ENCODE peak calls at places on chromosomes 1 and 21, in nine cellular contexts. One of them, this sample, is unnamed.

GRCh38 chr21:41222247-41223068 is 54.5 kb downstream of the BACE2 start:
- DNase-seq in keratinocyte: no peak
- DNase-seq in sigmoid colon: no peak
- DNase-seq in cardiac fibroblast: no peak
- DNase-seq in HFF-Myc: no peak
- DNase-seq in mucosa of descending colon: no peak
- DNase-seq in epithelial cell of esophagus: no peak
- DNase-seq in choroid plexus epithelial cell: no peak
- DNase-seq in body of pancreas: no peak
- DNase-seq in this sample: no peak

GRCh38 chr1:216388558-216388957 is 34.7 kb downstream of the USH2A start:
- DNase-seq in keratinocyte: no peak
- DNase-seq in sigmoid colon: no peak
- DNase-seq in cardiac fibroblast: no peak
- DNase-seq in HFF-Myc: no peak
- DNase-seq in mucosa of descending colon: no peak
- DNase-seq in epithelial cell of esophagus: no peak
- DNase-seq in choroid plexus epithelial cell: peak; percentile 2
- DNase-seq in body of pancreas: no peak
- DNase-seq in this sample: no peak

GRCh38 chr21:29904359-29905282 is 35.2 kb downstream of the GRIK1 start:
- DNase-seq in keratinocyte: no peak
- DNase-seq in sigmoid colon: no peak
- DNase-seq in cardiac fibroblast: peak; percentile 79
- DNase-seq in HFF-Myc: no peak
- DNase-seq in mucosa of descending colon: no peak
- DNase-seq in epithelial cell of esophagus: peak; percentile 69
- DNase-seq in choroid plexus epithelial cell: peak; percentile 72
- DNase-seq in body of pancreas: no peak
- DNase-seq in this sample: no peak

GRCh38 chr21:24896735-24897124 is 710.6 kb downstream of the MRPL39 start:
- DNase-seq in keratinocyte: no peak
- DNase-seq in sigmoid colon: no peak
- DNase-seq in cardiac fibroblast: no peak
- DNase-seq in HFF-Myc: no peak
- DNase-seq in mucosa of descending colon: no peak
- DNase-seq in epithelial cell of esophagus: no peak
- DNase-seq in choroid plexus epithelial cell: no peak
- DNase-seq in body of pancreas: no peak
- DNase-seq in this sample: no peak

GRCh38 chr1:108572182-108572581 is 12.3 kb downstream of the EEIG2 start:
- DNase-seq in keratinocyte: no peak
- DNase-seq in sigmoid colon: no peak
- DNase-seq in cardiac fibroblast: no peak
- DNase-seq in HFF-Myc: no peak
- DNase-seq in mucosa of descending colon: no peak
- DNase-seq in epithelial cell of esophagus: no peak
- DNase-seq in choroid plexus epithelial cell: no peak
- DNase-seq in body of pancreas: no peak
- DNase-seq in this sample: no peak

GRCh38 chr21:34363733-34364132 is at the start of gene KCNE2:
- DNase-seq in keratinocyte: no peak
- DNase-seq in sigmoid colon: no peak
- DNase-seq in cardiac fibroblast: no peak
- DNase-seq in HFF-Myc: no peak
- DNase-seq in mucosa of descending colon: peak; percentile 46
- DNase-seq in epithelial cell of esophagus: peak; percentile 10
- DNase-seq in choroid plexus epithelial cell: no peak
- DNase-seq in body of pancreas: no peak
- DNase-seq in this sample: no peak

GRCh38 chr21:37796011-37796410 is 120.2 kb downstream of the KCNJ6 start:
- DNase-seq in keratinocyte: no peak
- DNase-seq in sigmoid colon: no peak
- DNase-seq in cardiac fibroblast: no peak
- DNase-seq in HFF-Myc: no peak
- DNase-seq in mucosa of descending colon: no peak
- DNase-seq in epithelial cell of esophagus: no peak
- DNase-seq in choroid plexus epithelial cell: no peak
- DNase-seq in body of pancreas: no peak
- DNase-seq in this sample: no peak

GRCh38 chr1:34547043-34547674 is 207.7 kb upstream of the GJB5 start:
- DNase-seq in keratinocyte: no peak
- DNase-seq in sigmoid colon: no peak
- DNase-seq in cardiac fibroblast: no peak
- DNase-seq in HFF-Myc: no peak
- DNase-seq in mucosa of descending colon: no peak
- DNase-seq in epithelial cell of esophagus: peak; percentile 36
- DNase-seq in choroid plexus epithelial cell: peak; percentile 2
- DNase-seq in body of pancreas: no peak
- DNase-seq in this sample: no peak

GRCh38 chr21:25708467-25709065 is 26.1 kb downstream of the ATP5PF start:
- DNase-seq in keratinocyte: no peak
- DNase-seq in sigmoid colon: no peak
- DNase-seq in cardiac fibroblast: peak; percentile 67
- DNase-seq in HFF-Myc: peak; percentile 14
- DNase-seq in mucosa of descending colon: no peak
- DNase-seq in epithelial cell of esophagus: peak; percentile 60
- DNase-seq in choroid plexus epithelial cell: peak; percentile 71
- DNase-seq in body of pancreas: no peak
- DNase-seq in this sample: no peak

GRCh38 chr1:117812868-117813511 is 116.4 kb downstream of the GDAP2 start:
- DNase-seq in keratinocyte: no peak
- DNase-seq in sigmoid colon: no peak
- DNase-seq in cardiac fibroblast: no peak
- DNase-seq in HFF-Myc: no peak
- DNase-seq in mucosa of descending colon: no peak
- DNase-seq in epithelial cell of esophagus: no peak
- DNase-seq in choroid plexus epithelial cell: peak; percentile 74
- DNase-seq in body of pancreas: no peak
- DNase-seq in this sample: peak; percentile 46

GRCh38 chr1:221687731-221688487 is 54.0 kb downstream of the DUSP10 start:
- DNase-seq in keratinocyte: no peak
- DNase-seq in sigmoid colon: no peak
- DNase-seq in cardiac fibroblast: no peak
- DNase-seq in HFF-Myc: no peak
- DNase-seq in mucosa of descending colon: no peak
- DNase-seq in epithelial cell of esophagus: no peak
- DNase-seq in choroid plexus epithelial cell: no peak
- DNase-seq in body of pancreas: no peak
- DNase-seq in this sample: no peak

GRCh38 chr1:59593798-59594790 is 220.7 kb upstream of the HOOK1 start:
- DNase-seq in keratinocyte: no peak
- DNase-seq in sigmoid colon: no peak
- DNase-seq in cardiac fibroblast: no peak
- DNase-seq in HFF-Myc: no peak
- DNase-seq in mucosa of descending colon: peak; percentile 35
- DNase-seq in epithelial cell of esophagus: no peak
- DNase-seq in choroid plexus epithelial cell: no peak
- DNase-seq in body of pancreas: no peak
- DNase-seq in this sample: no peak

GRCh38 chr1:175254190-175254589 is 61.6 kb upstream of the KIAA0040 start:
- DNase-seq in keratinocyte: no peak
- DNase-seq in sigmoid colon: no peak
- DNase-seq in cardiac fibroblast: no peak
- DNase-seq in HFF-Myc: no peak
- DNase-seq in mucosa of descending colon: no peak
- DNase-seq in epithelial cell of esophagus: no peak
- DNase-seq in choroid plexus epithelial cell: no peak
- DNase-seq in body of pancreas: no peak
- DNase-seq in this sample: no peak

GRCh38 chr1:245319161-245319560 is 164.4 kb downstream of the KIF26B start:
- DNase-seq in keratinocyte: no peak
- DNase-seq in sigmoid colon: no peak
- DNase-seq in cardiac fibroblast: no peak
- DNase-seq in HFF-Myc: no peak
- DNase-seq in mucosa of descending colon: no peak
- DNase-seq in epithelial cell of esophagus: no peak
- DNase-seq in choroid plexus epithelial cell: no peak
- DNase-seq in body of pancreas: no peak
- DNase-seq in this sample: no peak

DNA sequence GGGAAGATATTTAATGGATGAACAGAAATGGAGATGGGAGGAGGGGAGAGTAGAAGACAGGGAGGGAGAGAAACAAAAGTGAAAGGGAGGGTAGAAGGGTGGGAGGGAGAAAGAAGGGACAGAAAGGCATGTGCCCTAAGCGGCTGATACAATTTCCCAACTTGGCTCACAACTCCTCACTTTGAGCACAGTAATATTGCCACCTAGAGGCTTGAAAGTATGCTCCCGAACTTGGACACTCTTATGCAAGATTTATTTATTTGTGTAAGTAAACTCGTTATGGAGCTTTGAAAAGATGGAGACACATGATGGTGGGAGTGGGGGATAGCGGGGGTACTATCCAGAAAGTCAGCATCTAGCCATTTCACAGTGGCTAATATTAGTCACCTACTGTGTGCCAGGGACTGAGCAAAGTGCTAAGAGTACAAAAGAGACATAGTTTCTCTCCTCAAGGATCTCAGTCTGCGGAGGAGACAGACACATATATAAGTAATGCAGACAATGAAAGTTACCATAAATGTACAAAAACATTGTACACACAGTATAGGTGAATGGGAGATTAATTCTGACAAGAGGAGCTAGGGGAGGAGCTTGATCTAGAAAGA is 189.7 kb downstream of the SEC16B start:
- DNase-seq in keratinocyte: no peak
- DNase-seq in sigmoid colon: no peak
- DNase-seq in cardiac fibroblast: peak; percentile 79
- DNase-seq in HFF-Myc: peak; percentile 15
- DNase-seq in mucosa of descending colon: no peak
- DNase-seq in epithelial cell of esophagus: peak; percentile 77
- DNase-seq in choroid plexus epithelial cell: peak; percentile 82
- DNase-seq in body of pancreas: no peak
- DNase-seq in this sample: no peak
- TF ChIP-seq CTCF in keratinocyte: peak; percentile 58
- TF ChIP-seq CTCF in sigmoid colon: peak; percentile 30
- TF ChIP-seq CTCF in cardiac fibroblast: peak; percentile 55
- TF ChIP-seq CTCF in HFF-Myc: peak; percentile 47
- TF ChIP-seq CTCF in mucosa of descending colon: no peak
- TF ChIP-seq CTCF in epithelial cell of esophagus: peak; percentile 70
- TF ChIP-seq CTCF in choroid plexus epithelial cell: peak; percentile 78
- TF ChIP-seq CTCF in body of pancreas: peak; percentile 32
- TF ChIP-seq CTCF in this sample: peak; percentile 55

DNA sequence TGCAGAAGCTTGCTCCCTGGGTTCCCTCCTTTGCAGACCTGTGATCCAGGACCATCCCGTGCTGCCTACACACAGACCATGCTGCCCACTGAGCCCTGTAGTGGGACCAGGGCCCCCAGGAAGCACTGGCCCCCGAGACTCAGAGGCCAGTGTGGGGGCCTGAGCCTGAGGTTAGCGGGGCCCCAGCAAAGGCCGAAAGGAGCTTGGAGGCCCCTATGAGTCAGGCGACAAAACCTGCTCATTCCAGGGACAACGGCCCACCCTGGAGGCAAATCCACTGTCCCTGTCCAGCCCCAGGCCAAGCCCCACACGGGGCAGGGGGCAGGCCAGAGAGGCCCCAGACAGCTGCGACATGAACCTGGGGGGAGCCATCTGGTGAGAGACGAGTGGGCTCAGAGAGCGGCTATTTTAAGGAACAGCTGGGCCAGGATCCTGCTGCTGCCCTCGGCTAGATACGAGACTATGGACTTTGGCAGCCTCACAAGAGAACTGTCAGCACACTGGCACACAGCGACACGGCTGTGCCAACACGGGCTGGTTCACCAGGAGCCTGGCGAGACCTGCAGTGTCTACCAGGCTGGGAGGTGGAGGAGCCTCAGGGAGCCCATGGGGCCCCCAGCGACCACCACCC is 74.7 kb downstream of the ARHGEF16 start:
- DNase-seq in keratinocyte: no peak
- DNase-seq in sigmoid colon: no peak
- DNase-seq in cardiac fibroblast: no peak
- DNase-seq in HFF-Myc: no peak
- DNase-seq in mucosa of descending colon: peak; percentile 56
- DNase-seq in epithelial cell of esophagus: no peak
- DNase-seq in choroid plexus epithelial cell: no peak
- DNase-seq in body of pancreas: peak; percentile 84
- DNase-seq in this sample: no peak
- H3K4me3 ChIP-seq in keratinocyte: no peak overlapping the region
- H3K4me3 ChIP-seq in sigmoid colon: no peak overlapping the region
- H3K4me3 ChIP-seq in cardiac fibroblast: no peak overlapping the region
- H3K4me3 ChIP-seq in HFF-Myc: no peak overlapping the region
- H3K4me3 ChIP-seq in mucosa of descending colon: no peak overlapping the region
- H3K4me3 ChIP-seq in epithelial cell of esophagus: no peak overlapping the region
- H3K4me3 ChIP-seq in choroid plexus epithelial cell: no peak overlapping the region
- H3K4me3 ChIP-seq in body of pancreas: no peak overlapping the region
- H3K4me3 ChIP-seq in this sample: peak overlapping the region; percentile 53

DNA sequence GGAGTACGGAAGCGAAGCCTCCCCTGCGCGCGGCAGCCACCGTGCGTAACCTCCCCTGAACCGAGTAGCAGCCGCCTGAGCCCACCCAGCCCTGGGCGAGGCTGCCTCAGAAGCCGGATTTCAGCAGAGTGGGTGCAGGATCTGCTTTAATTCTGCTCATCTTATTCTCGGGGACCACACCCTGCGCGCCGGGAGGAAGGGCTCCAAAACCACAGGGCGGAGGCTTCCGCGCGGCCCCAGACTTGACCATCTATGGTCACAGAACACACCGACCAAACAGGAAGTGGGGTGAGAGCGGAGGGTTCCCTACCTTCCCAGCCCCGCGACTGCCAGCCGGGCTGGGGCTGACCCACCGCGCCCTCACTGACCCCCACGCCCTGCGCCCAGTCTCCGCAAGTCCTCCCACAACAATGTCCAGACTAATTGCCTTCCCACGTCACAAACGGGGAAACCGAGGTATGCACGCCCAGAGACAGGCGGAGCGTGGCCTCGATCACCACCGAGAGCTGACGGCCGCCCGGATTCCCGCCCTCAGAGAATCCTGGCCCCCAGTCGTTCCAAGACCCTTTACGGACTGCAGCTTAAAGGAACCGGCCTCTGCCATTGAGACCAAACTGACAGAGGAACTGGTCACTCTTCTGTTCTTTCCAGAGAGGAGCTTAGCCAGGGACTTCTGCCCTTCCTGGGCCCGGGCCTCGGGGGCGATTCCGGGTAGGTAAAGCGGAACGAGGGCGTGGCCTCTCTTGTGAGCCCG is 595 bp upstream of the CAP1 start:
- DNase-seq in keratinocyte: no peak
- DNase-seq in sigmoid colon: peak; percentile 95
- DNase-seq in cardiac fibroblast: peak; percentile 96
- DNase-seq in HFF-Myc: peak; percentile 77
- DNase-seq in mucosa of descending colon: peak; percentile 93
- DNase-seq in epithelial cell of esophagus: peak; percentile 76
- DNase-seq in choroid plexus epithelial cell: peak; percentile 90
- DNase-seq in body of pancreas: peak; percentile 65
- DNase-seq in this sample: peak; percentile 50
- TF ChIP-seq CTCF in keratinocyte: no peak
- TF ChIP-seq CTCF in sigmoid colon: no peak
- TF ChIP-seq CTCF in cardiac fibroblast: no peak
- TF ChIP-seq CTCF in HFF-Myc: no peak
- TF ChIP-seq CTCF in mucosa of descending colon: no peak
- TF ChIP-seq CTCF in epithelial cell of esophagus: no peak
- TF ChIP-seq CTCF in choroid plexus epithelial cell: no peak
- TF ChIP-seq CTCF in body of pancreas: no peak
- TF ChIP-seq CTCF in this sample: no peak

DNA sequence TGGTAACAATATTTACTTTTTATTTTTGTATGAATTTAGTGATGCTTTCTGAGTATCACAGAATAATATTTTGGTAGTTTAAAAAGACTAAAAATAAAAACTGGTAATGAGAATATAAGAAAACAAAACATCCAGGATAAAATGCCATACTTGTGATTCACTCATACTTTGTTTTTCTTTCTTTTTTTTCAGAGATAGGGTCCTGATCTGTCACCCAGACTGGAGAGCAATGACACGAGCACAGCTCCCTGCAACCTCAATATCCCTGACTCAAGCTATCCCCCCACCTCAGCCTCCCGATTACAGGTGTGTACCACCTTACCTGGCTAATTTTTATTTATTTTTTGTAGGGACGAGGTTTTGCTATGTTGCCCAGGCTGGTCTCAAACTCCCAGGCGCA is 64.2 kb upstream of the ADAM30 start:
- DNase-seq in keratinocyte: no peak
- DNase-seq in sigmoid colon: no peak
- DNase-seq in cardiac fibroblast: peak; percentile 44
- DNase-seq in HFF-Myc: no peak
- DNase-seq in mucosa of descending colon: no peak
- DNase-seq in epithelial cell of esophagus: no peak
- DNase-seq in choroid plexus epithelial cell: no peak
- DNase-seq in body of pancreas: no peak
- DNase-seq in this sample: no peak
- H3K4me3 ChIP-seq in keratinocyte: no peak overlapping the region
- H3K4me3 ChIP-seq in sigmoid colon: no peak overlapping the region
- H3K4me3 ChIP-seq in cardiac fibroblast: no peak overlapping the region
- H3K4me3 ChIP-seq in HFF-Myc: no peak overlapping the region
- H3K4me3 ChIP-seq in mucosa of descending colon: no peak overlapping the region
- H3K4me3 ChIP-seq in epithelial cell of esophagus: no peak overlapping the region
- H3K4me3 ChIP-seq in choroid plexus epithelial cell: no peak overlapping the region
- H3K4me3 ChIP-seq in body of pancreas: no peak overlapping the region
- H3K4me3 ChIP-seq in this sample: no peak overlapping the region